ENCODE peak calls at places on chromosomes 16 and 17, in five cellular contexts. N is Peyer's patch; E is CD4-positive, CD25-positive, alpha-beta regulatory T cell; F is activated naive CD4-positive, alpha-beta T cell; O is hippocampal formation. I is an unnamed sample.

GRCh38 chr17:51474764-51475163 is 214.4 kb downstream of the UTP18 start:
- DNase-seq in O (no peak), F (no peak), E (no peak), N (no peak), I (no peak)

GRCh38 chr17:68865584-68865983 is 89.6 kb downstream of the ABCA8 start:
- DNase-seq in E (no peak), F (no peak), O (no peak), N (no peak), I (no peak)

GRCh38 chr16:68792465-68793324 is 50.6 kb upstream of the TANGO6 start:
- DNase-seq in F (no peak), E (no peak), N (no peak), O (no peak), I (peak)

GRCh38 chr17:52383493-52384100 is 225.1 kb upstream of the CA10 start:
- DNase-seq in F (no peak), N (no peak), E (peak), O (peak), I (peak)

GRCh38 chr17:80765241-80766022 is 220.8 kb downstream of the RPTOR start:
- DNase-seq in O (no peak), F (no peak), E (peak), N (no peak), I (no peak)

GRCh38 chr17:63480826-63481487 is 4.1 kb downstream of the ACE start:
- DNase-seq in F (no peak), N (no peak), E (no peak), O (no peak), I (no peak)

GRCh38 chr16:67539691-67540635 is 11.3 kb downstream of the RIPOR1 start:
- DNase-seq in E (no peak), O (no peak), N (no peak), F (no peak), I (no peak)

GRCh38 chr16:73813523-73813922 is 483.1 kb upstream of the PSMD7 start:
- DNase-seq in O (no peak), N (no peak), F (no peak), E (no peak), I (no peak)

GRCh38 chr17:2814499-2815341 is 18.5 kb downstream of the RAP1GAP2 start:
- DNase-seq in O (no peak), F (peak), E (peak), N (peak), I (peak)

GRCh38 chr17:78096093-78096492 is 32.5 kb downstream of the TMC6 start:
- DNase-seq in F (no peak), O (no peak), E (no peak), N (no peak), I (no peak)

GRCh38 chr16:66196770-66197169 is 169.7 kb upstream of the CDH5 start:
- DNase-seq in O (no peak), E (no peak), F (no peak), N (no peak), I (no peak)

GRCh38 chr17:49583889-49584288 is 8.2 kb downstream of the NXPH3 start:
- DNase-seq in N (no peak), F (no peak), O (no peak), E (no peak), I (no peak)

I was measured in transverse colon.